ENCODE peak calls at places on chromosomes 13 and 19, in six cellular contexts. One of them, this sample, is unnamed.

GRCh38 chr19:1608414-1609391 is 3.4 kb upstream of the UQCR11 start:
- DNase-seq in right lobe of liver: no peak
- DNase-seq in activated gamma-delta T cell: no peak
- DNase-seq in GM12865: no peak
- DNase-seq in GF-D8: no peak
- DNase-seq in stimulated activated effector memory CD8-positive, alpha-beta T cell treated with anti-CD3 and anti-CD28 coated beads, Interleukin-12 subunit alpha, Interleukin-12 subunit beta, amount 100 ng/mL, for 72 hours: no peak
- DNase-seq in this sample: no peak

GRCh38 chr13:95588721-95589120 is 36.2 kb downstream of the CLDN10 start:
- DNase-seq in GF-D8: no peak
- DNase-seq in GM12865: no peak
- DNase-seq in activated gamma-delta T cell: no peak
- DNase-seq in right lobe of liver: no peak
- DNase-seq in stimulated activated effector memory CD8-positive, alpha-beta T cell treated with anti-CD3 and anti-CD28 coated beads, Interleukin-12 subunit alpha, Interleukin-12 subunit beta, amount 100 ng/mL, for 72 hours: no peak
- DNase-seq in this sample: no peak

GRCh38 chr19:56405062-56405461 is 930 bp downstream of the ZNF583 start:
- DNase-seq in activated gamma-delta T cell: no peak
- DNase-seq in stimulated activated effector memory CD8-positive, alpha-beta T cell treated with anti-CD3 and anti-CD28 coated beads, Interleukin-12 subunit alpha, Interleukin-12 subunit beta, amount 100 ng/mL, for 72 hours: no peak
- DNase-seq in GM12865: no peak
- DNase-seq in right lobe of liver: no peak
- DNase-seq in GF-D8: no peak
- DNase-seq in this sample: no peak

GRCh38 chr19:44891016-44891882 is at the start of gene TOMM40:
- DNase-seq in stimulated activated effector memory CD8-positive, alpha-beta T cell treated with anti-CD3 and anti-CD28 coated beads, Interleukin-12 subunit alpha, Interleukin-12 subunit beta, amount 100 ng/mL, for 72 hours: no peak
- DNase-seq in GM12865: peak
- DNase-seq in right lobe of liver: peak
- DNase-seq in GF-D8: no peak
- DNase-seq in activated gamma-delta T cell: no peak
- DNase-seq in this sample: no peak

GRCh38 chr13:28558126-28558525 is 63.2 kb upstream of the FLT1 start:
- DNase-seq in GM12865: no peak
- DNase-seq in GF-D8: no peak
- DNase-seq in activated gamma-delta T cell: no peak
- DNase-seq in stimulated activated effector memory CD8-positive, alpha-beta T cell treated with anti-CD3 and anti-CD28 coated beads, Interleukin-12 subunit alpha, Interleukin-12 subunit beta, amount 100 ng/mL, for 72 hours: no peak
- DNase-seq in right lobe of liver: no peak
- DNase-seq in this sample: no peak

GRCh38 chr13:50075619-50076097 is 60.4 kb downstream of the KCNRG start:
- DNase-seq in GM12865: peak
- DNase-seq in GF-D8: no peak
- DNase-seq in stimulated activated effector memory CD8-positive, alpha-beta T cell treated with anti-CD3 and anti-CD28 coated beads, Interleukin-12 subunit alpha, Interleukin-12 subunit beta, amount 100 ng/mL, for 72 hours: no peak
- DNase-seq in activated gamma-delta T cell: no peak
- DNase-seq in right lobe of liver: no peak
- DNase-seq in this sample: no peak

GRCh38 chr19:19436137-19436691 is 30.7 kb downstream of the GATAD2A start:
- DNase-seq in GM12865: no peak
- DNase-seq in GF-D8: no peak
- DNase-seq in right lobe of liver: no peak
- DNase-seq in activated gamma-delta T cell: no peak
- DNase-seq in stimulated activated effector memory CD8-positive, alpha-beta T cell treated with anti-CD3 and anti-CD28 coated beads, Interleukin-12 subunit alpha, Interleukin-12 subunit beta, amount 100 ng/mL, for 72 hours: no peak
- DNase-seq in this sample: no peak

GRCh38 chr19:52662631-52663030 is 24.5 kb upstream of the ZNF83 start:
- DNase-seq in activated gamma-delta T cell: no peak
- DNase-seq in GF-D8: no peak
- DNase-seq in GM12865: no peak
- DNase-seq in right lobe of liver: no peak
- DNase-seq in stimulated activated effector memory CD8-positive, alpha-beta T cell treated with anti-CD3 and anti-CD28 coated beads, Interleukin-12 subunit alpha, Interleukin-12 subunit beta, amount 100 ng/mL, for 72 hours: no peak
- DNase-seq in this sample: no peak

GRCh38 chr13:66546534-66547379 is 683.4 kb downstream of the PCDH9 start:
- DNase-seq in GF-D8: no peak
- DNase-seq in right lobe of liver: no peak
- DNase-seq in activated gamma-delta T cell: no peak
- DNase-seq in GM12865: no peak
- DNase-seq in stimulated activated effector memory CD8-positive, alpha-beta T cell treated with anti-CD3 and anti-CD28 coated beads, Interleukin-12 subunit alpha, Interleukin-12 subunit beta, amount 100 ng/mL, for 72 hours: no peak
- DNase-seq in this sample: no peak

GRCh38 chr13:35889560-35889959 is 241.6 kb downstream of the DCLK1 start:
- DNase-seq in activated gamma-delta T cell: no peak
- DNase-seq in right lobe of liver: no peak
- DNase-seq in GF-D8: no peak
- DNase-seq in stimulated activated effector memory CD8-positive, alpha-beta T cell treated with anti-CD3 and anti-CD28 coated beads, Interleukin-12 subunit alpha, Interleukin-12 subunit beta, amount 100 ng/mL, for 72 hours: no peak
- DNase-seq in GM12865: no peak
- DNase-seq in this sample: no peak

GRCh38 chr19:9782282-9782681 is 13.7 kb upstream of the ZNF846 start:
- DNase-seq in activated gamma-delta T cell: no peak
- DNase-seq in GF-D8: no peak
- DNase-seq in stimulated activated effector memory CD8-positive, alpha-beta T cell treated with anti-CD3 and anti-CD28 coated beads, Interleukin-12 subunit alpha, Interleukin-12 subunit beta, amount 100 ng/mL, for 72 hours: no peak
- DNase-seq in right lobe of liver: no peak
- DNase-seq in GM12865: no peak
- DNase-seq in this sample: no peak

GRCh38 chr13:112330066-112330465 is 46.1 kb upstream of the SPACA7 start:
- DNase-seq in activated gamma-delta T cell: no peak
- DNase-seq in GM12865: no peak
- DNase-seq in stimulated activated effector memory CD8-positive, alpha-beta T cell treated with anti-CD3 and anti-CD28 coated beads, Interleukin-12 subunit alpha, Interleukin-12 subunit beta, amount 100 ng/mL, for 72 hours: no peak
- DNase-seq in GF-D8: no peak
- DNase-seq in right lobe of liver: no peak
- DNase-seq in this sample: no peak

GRCh38 chr19:35006342-35006998 is 6.3 kb downstream of the GRAMD1A start:
- DNase-seq in right lobe of liver: no peak
- DNase-seq in activated gamma-delta T cell: no peak
- DNase-seq in GF-D8: no peak
- DNase-seq in stimulated activated effector memory CD8-positive, alpha-beta T cell treated with anti-CD3 and anti-CD28 coated beads, Interleukin-12 subunit alpha, Interleukin-12 subunit beta, amount 100 ng/mL, for 72 hours: no peak
- DNase-seq in GM12865: no peak
- DNase-seq in this sample: peak

GRCh38 chr13:70585109-70585508 is 476.9 kb upstream of the KLHL1 start:
- DNase-seq in stimulated activated effector memory CD8-positive, alpha-beta T cell treated with anti-CD3 and anti-CD28 coated beads, Interleukin-12 subunit alpha, Interleukin-12 subunit beta, amount 100 ng/mL, for 72 hours: no peak
- DNase-seq in GF-D8: no peak
- DNase-seq in GM12865: no peak
- DNase-seq in right lobe of liver: no peak
- DNase-seq in activated gamma-delta T cell: no peak
- DNase-seq in this sample: no peak

GRCh38 chr13:66805657-66806056 is 424.5 kb downstream of the PCDH9 start:
- DNase-seq in activated gamma-delta T cell: no peak
- DNase-seq in GF-D8: no peak
- DNase-seq in GM12865: no peak
- DNase-seq in right lobe of liver: no peak
- DNase-seq in stimulated activated effector memory CD8-positive, alpha-beta T cell treated with anti-CD3 and anti-CD28 coated beads, Interleukin-12 subunit alpha, Interleukin-12 subunit beta, amount 100 ng/mL, for 72 hours: no peak
- DNase-seq in this sample: no peak

GRCh38 chr19:50486823-50487515 is 10.3 kb upstream of the GARIN5A start:
- DNase-seq in GF-D8: no peak
- DNase-seq in stimulated activated effector memory CD8-positive, alpha-beta T cell treated with anti-CD3 and anti-CD28 coated beads, Interleukin-12 subunit alpha, Interleukin-12 subunit beta, amount 100 ng/mL, for 72 hours: peak
- DNase-seq in activated gamma-delta T cell: no peak
- DNase-seq in right lobe of liver: no peak
- DNase-seq in GM12865: peak
- DNase-seq in this sample: no peak

GRCh38 chr19:39746836-39747529 is 9.2 kb upstream of the CLC start:
- DNase-seq in right lobe of liver: no peak
- DNase-seq in GM12865: no peak
- DNase-seq in GF-D8: no peak
- DNase-seq in stimulated activated effector memory CD8-positive, alpha-beta T cell treated with anti-CD3 and anti-CD28 coated beads, Interleukin-12 subunit alpha, Interleukin-12 subunit beta, amount 100 ng/mL, for 72 hours: no peak
- DNase-seq in activated gamma-delta T cell: no peak
- DNase-seq in this sample: no peak

This sample was measured in upper lobe of left lung.